ENCODE peak calls at places on chromosomes 4 and X, in six cellular contexts. O is smooth muscle cell of the brain vasculature; L is HAP-1; A is stimulated activated CD8-positive, alpha-beta memory T cell treated with anti-CD3 and anti-CD28 coated beads, Interleukin-4, amount 100 ng/mL, for 24 hours; C is hypothalamus; J is RPMI8226. N is an unnamed sample.

GRCh38 chr4:184460495-184461285 is 13.7 kb downstream of the IRF2 start:
- DNase-seq in A (no peak), L (no peak), C (no peak), O (no peak), J (no peak), N (no peak)

GRCh38 chrX:130857207-130857606 is 45.8 kb downstream of the ENOX2 start:
- DNase-seq in L (no peak), O (no peak), A (no peak), J (no peak), C (no peak), N (no peak)

GRCh38 chr4:48557478-48557877 is 67.4 kb downstream of the ZAR1 start:
- DNase-seq in C (no peak), A (no peak), O (no peak), L (no peak), J (no peak), N (no peak)

GRCh38 chr4:152165146-152165545 is 370.7 kb downstream of the FBXW7 start:
- DNase-seq in L (peak), A (no peak), C (no peak), O (no peak), J (no peak), N (no peak)

GRCh38 chr4:98027827-98028226 is 115.4 kb downstream of the STPG2 start:
- DNase-seq in A (no peak), J (no peak), C (no peak), L (no peak), O (no peak), N (no peak)

GRCh38 chr4:16237715-16238114 is 11.4 kb upstream of the TAPT1 start:
- DNase-seq in J (peak), L (peak), A (no peak), C (no peak), O (no peak), N (no peak)

GRCh38 chr4:30717208-30718020 is 2.8 kb upstream of the PCDH7 start:
- DNase-seq in J (peak), O (no peak), A (no peak), C (peak), L (peak), N (no peak)

GRCh38 chr4:89257376-89257775 is 50.2 kb downstream of the GPRIN3 start:
- DNase-seq in C (no peak), J (no peak), L (no peak), O (no peak), A (no peak), N (no peak)

GRCh38 chr4:128379860-128380259 is 92.2 kb upstream of the PGRMC2 start:
- DNase-seq in J (peak), L (no peak), A (no peak), O (no peak), C (no peak), N (peak)

GRCh38 chrX:112846787-112847186 is 6.2 kb upstream of the AMOT start:
- DNase-seq in O (no peak), C (no peak), A (no peak), L (no peak), J (no peak), N (no peak)

GRCh38 chr4:140018931-140019618 is 134.9 kb downstream of the MAML3 start:
- DNase-seq in L (no peak), A (no peak), O (no peak), C (no peak), J (no peak), N (no peak)

GRCh38 chrX:46727445-46727844 is 31.5 kb downstream of the SLC9A7 start:
- DNase-seq in O (no peak), J (no peak), C (no peak), L (no peak), A (no peak), N (no peak)

GRCh38 chr4:77862478-77863216 is at the start of gene MRPL1:
- DNase-seq in A (peak), C (peak), J (peak), O (peak), L (peak), N (peak)

GRCh38 chrX:33149580-33149979 is 61.8 kb downstream of the DMD start:
- DNase-seq in L (no peak), A (no peak), O (no peak), J (no peak), C (no peak), N (peak)